ENCODE peak calls at places on chromosome 9, in six cellular contexts. I is AG10803, K is cardiac muscle cell, T is A673, R is heart right ventricle, Q is hepatocyte. E is an unnamed sample.
A peak's percentile ranks its signal among the peaks of the same experiment; 100 is the strongest.

GRCh38 chr9:130423272-130423671 is 21.5 kb upstream of the ASS1 start:
- DNase-seq in I (no peak), R (peak; percentile 67), Q (peak; percentile 35), T (no peak), K (peak; percentile 19), E (peak; percentile 28)

GRCh38 chr9:130707225-130707976 is 13.8 kb downstream of the EXOSC2 start:
- DNase-seq in T (peak; percentile 68), R (no peak), Q (peak; percentile 84), K (peak; percentile 80), I (peak; percentile 70), E (peak; percentile 80)

GRCh38 chr9:120867676-120868338 is 9.2 kb downstream of the PHF19 start:
- DNase-seq in T (no peak), I (no peak), Q (no peak), R (no peak), K (no peak), E (no peak)

GRCh38 chr9:12464910-12465512 is 228.2 kb upstream of the TYRP1 start:
- DNase-seq in K (peak; percentile 40), T (peak; percentile 55), R (no peak), I (peak; percentile 9), Q (peak; percentile 53), E (peak; percentile 28)

GRCh38 chr9:23557691-23558090 is 268.3 kb downstream of the ELAVL2 start:
- DNase-seq in K (no peak), Q (no peak), T (no peak), I (peak; percentile 5), R (no peak), E (no peak)

GRCh38 chr9:136232964-136233363 is 12.6 kb downstream of the QSOX2 start:
- DNase-seq in R (no peak), I (no peak), T (no peak), K (no peak), Q (no peak), E (no peak)

GRCh38 chr9:34986541-34987047 is 3.0 kb upstream of the DNAJB5 start:
- DNase-seq in T (peak; percentile 76), I (no peak), K (peak; percentile 36), Q (no peak), R (peak; percentile 21), E (peak; percentile 77)

GRCh38 chr9:8365466-8366160 is 566.0 kb upstream of the DMAC1 start:
- DNase-seq in I (no peak), K (no peak), T (no peak), Q (no peak), R (no peak), E (no peak)

GRCh38 chr9:129968690-129969485 is 74.1 kb downstream of the FNBP1 start:
- DNase-seq in Q (peak; percentile 57), I (peak; percentile 94), K (peak; percentile 85), T (peak; percentile 84), R (no peak), E (no peak)

GRCh38 chr9:115456515-115456914 is 338.6 kb upstream of the TNC start:
- DNase-seq in I (peak; percentile 95), T (no peak), Q (no peak), K (peak; percentile 25), R (no peak), E (no peak)

GRCh38 chr9:132699926-132700325 is 29.7 kb downstream of the GTF3C4 start:
- DNase-seq in I (peak; percentile 10), T (no peak), Q (no peak), R (no peak), K (no peak), E (no peak)

GRCh38 chr9:82115900-82116299 is 127.3 kb downstream of the SPATA31D1 start:
- DNase-seq in R (no peak), I (no peak), T (no peak), K (no peak), Q (no peak), E (no peak)

GRCh38 chr9:136720251-136720886 is 8.0 kb downstream of the DIPK1B start:
- DNase-seq in Q (no peak), K (peak; percentile 73), R (peak; percentile 59), T (peak; percentile 55), I (no peak), E (no peak)

GRCh38 chr9:3240651-3241268 is 285.0 kb downstream of the RFX3 start:
- DNase-seq in Q (peak; percentile 67), T (peak; percentile 72), K (peak; percentile 83), I (peak; percentile 56), R (peak; percentile 52), E (peak; percentile 85)

GRCh38 chr9:74610523-74611061 is 113.5 kb downstream of the RORB start:
- DNase-seq in R (no peak), K (no peak), Q (no peak), T (no peak), I (no peak), E (no peak)

GRCh38 chr9:33193818-33194217 is 26.7 kb upstream of the B4GALT1 start:
- DNase-seq in I (no peak), Q (no peak), K (no peak), R (no peak), T (no peak), E (no peak)

GRCh38 chr9:98806394-98807069 is 938 bp upstream of the GALNT12 start:
- DNase-seq in R (no peak), T (no peak), K (no peak), Q (no peak), I (peak; percentile 9), E (no peak)

GRCh38 chr9:125189011-125189360 is 617 bp downstream of the PPP6C start:
- DNase-seq in I (no peak), T (peak; percentile 22), K (no peak), Q (peak; percentile 43), R (no peak), E (peak; percentile 34)

DNA sequence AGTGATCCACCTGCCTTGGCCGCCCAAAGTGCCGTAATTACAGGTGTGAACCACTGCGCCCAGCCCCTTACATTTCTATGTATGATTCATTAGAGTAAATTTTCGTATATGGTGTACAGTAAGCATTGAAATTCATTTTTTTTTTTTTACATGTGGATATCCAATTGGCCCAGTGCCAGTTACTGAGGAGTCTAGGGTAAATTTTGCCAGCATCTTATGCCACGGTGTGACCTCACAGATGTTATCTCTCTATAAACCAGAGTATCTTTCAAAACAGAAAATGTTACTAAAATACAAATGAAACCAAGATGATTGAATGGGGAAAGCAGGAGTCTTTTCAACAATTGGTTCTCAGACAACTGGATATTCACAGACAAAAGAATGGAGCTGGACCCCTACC is 64.7 kb downstream of the IPPK start:
- DNase-seq in K (no peak), T (no peak), Q (no peak), I (no peak), R (no peak), E (no peak)
- H3K4me3 ChIP-seq in K (no peak overlapping the region), T (no peak overlapping the region), Q (no peak overlapping the region), I (no peak overlapping the region), R (no peak overlapping the region), E (no peak overlapping the region)

GRCh38 chr9:95574176-95574575 is 57.4 kb upstream of the PTCH1 start:
- DNase-seq in K (no peak), Q (no peak), R (no peak), T (peak; percentile 31), I (no peak), E (no peak)

GRCh38 chr9:95570646-95571045 is 53.9 kb upstream of the PTCH1 start:
- DNase-seq in I (peak; percentile 53), K (peak; percentile 46), R (no peak), Q (no peak), T (peak; percentile 49), E (no peak)

GRCh38 chr9:95572370-95573151 is 55.8 kb upstream of the PTCH1 start:
- DNase-seq in K (peak; percentile 75), T (peak; percentile 62), R (no peak), I (peak; percentile 94), Q (no peak), E (no peak)

GRCh38 chr9:95573463-95573862 is 56.7 kb upstream of the PTCH1 start:
- DNase-seq in K (no peak), I (no peak), Q (no peak), T (no peak), R (no peak), E (no peak)

DNA sequence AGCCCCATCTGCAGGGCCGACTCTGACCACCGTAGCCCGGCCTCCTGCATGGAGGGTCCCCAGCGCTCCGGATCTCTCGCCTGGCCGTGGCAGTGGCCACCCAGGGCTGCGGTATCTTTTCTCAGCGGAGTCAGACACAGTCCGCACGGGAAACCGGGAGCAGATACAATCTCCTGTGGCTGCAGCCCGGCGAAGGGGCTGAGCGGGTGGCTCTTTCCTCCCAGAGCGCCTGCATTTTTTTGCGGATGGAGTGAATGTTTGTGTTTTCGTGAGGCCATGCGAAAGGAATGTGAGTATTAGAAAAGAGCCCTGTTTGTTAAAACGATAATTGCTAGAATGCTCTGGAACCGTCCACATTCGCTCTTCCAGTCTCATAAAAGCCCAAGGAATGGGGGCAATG is 53.4 kb upstream of the PTCH1 start:
- DNase-seq in I (peak; percentile 57), T (no peak), K (peak; percentile 43), R (no peak), Q (no peak), E (no peak)
- H3K4me3 ChIP-seq in I (peak overlapping the region; percentile 47), T (no peak overlapping the region), K (no peak overlapping the region), R (peak overlapping the region; percentile 29), Q (no peak overlapping the region), E (no peak overlapping the region)

GRCh38 chr9:114370985-114371335 is 16.8 kb downstream of the AKNA start:
- DNase-seq in K (no peak), I (no peak), R (no peak), Q (no peak), T (no peak), E (no peak)
- H3K4me3 ChIP-seq in K (no peak overlapping the region), I (no peak overlapping the region), R (no peak overlapping the region), Q (no peak overlapping the region), T (no peak overlapping the region), E (no peak overlapping the region)

DNA sequence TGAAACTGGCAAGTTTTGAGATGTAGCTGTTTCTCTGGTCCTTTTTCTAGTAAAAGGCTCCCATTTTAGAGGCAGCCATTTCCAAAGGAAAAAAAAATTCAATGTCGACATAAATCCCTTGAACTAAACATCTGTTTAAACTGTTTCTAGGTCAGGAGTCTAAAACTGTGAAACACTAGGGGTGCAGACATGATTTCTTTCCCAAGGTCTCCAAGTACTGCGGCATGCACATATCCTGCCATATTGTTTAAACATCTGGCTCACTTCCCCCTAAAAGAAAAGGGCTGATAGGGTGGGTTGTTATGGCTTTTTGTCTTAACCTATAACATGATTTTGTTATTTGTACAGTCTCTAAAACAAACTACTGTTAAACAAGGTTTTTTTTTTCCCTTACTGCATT is 51.1 kb downstream of the NFIB start:
- DNase-seq in Q (no peak), R (no peak), K (no peak), T (no peak), I (no peak), E (no peak)
- H3K4me3 ChIP-seq in Q (no peak overlapping the region), R (no peak overlapping the region), K (no peak overlapping the region), T (no peak overlapping the region), I (no peak overlapping the region), E (no peak overlapping the region)